ENCODE peak calls at places on chromosomes 13 and 19, in five cellular contexts. M is SK-N-SH, N is GM12878, C is IMR-90, R is K562. P is an unnamed sample.
A peak's percentile ranks its signal among the peaks of the same experiment; 100 is the strongest.

GRCh38 chr19:52296400-52296772 is 583 bp upstream of the ZNF480 start:
- DNase-seq in M (no peak), N (no peak), C (no peak), R (no peak), P (peak; percentile 29)

GRCh38 chr19:31285744-31286143 is 63.5 kb downstream of the TSHZ3 start:
- DNase-seq in M (no peak), N (no peak), C (peak; percentile 64), R (no peak), P (no peak)

GRCh38 chr19:17902701-17903100 is 30.1 kb upstream of the CCDC124 start:
- DNase-seq in M (no peak), N (no peak), C (peak; percentile 50), R (no peak), P (no peak)

GRCh38 chr19:10603084-10603872 is 16.2 kb upstream of the AP1M2 start:
- DNase-seq in M (peak; percentile 53), N (peak; percentile 70), C (no peak), R (peak; percentile 64), P (no peak)

GRCh38 chr19:32401992-32402391 is 3.6 kb upstream of the DPY19L3 start:
- DNase-seq in M (no peak), N (no peak), C (no peak), R (no peak), P (no peak)

GRCh38 chr13:110351636-110352420 is 44.7 kb downstream of the COL4A2 start:
- DNase-seq in M (no peak), N (no peak), C (no peak), R (no peak), P (no peak)

GRCh38 chr19:17718988-17719711 is at the start of gene MAP1S:
- DNase-seq in M (peak; percentile 98), N (no peak), C (peak; percentile 25), R (peak; percentile 88), P (peak; percentile 47)

GRCh38 chr19:12754465-12755196 is 3.0 kb downstream of the BEST2 start:
- DNase-seq in M (peak; percentile 22), N (no peak), C (no peak), R (no peak), P (no peak)

GRCh38 chr13:35548790-35549189 is 72.3 kb upstream of the MAB21L1 start:
- DNase-seq in M (no peak), N (no peak), C (no peak), R (no peak), P (no peak)

GRCh38 chr19:58555920-58556632 is 1.2 kb upstream of the CHMP2A start:
- DNase-seq in M (no peak), N (no peak), C (no peak), R (no peak), P (no peak)

GRCh38 chr19:44258139-44258538 is 1.5 kb upstream of the ZNF233 start:
- DNase-seq in M (no peak), N (no peak), C (no peak), R (no peak), P (no peak)

GRCh38 chr13:32264407-32264806 is 50.8 kb downstream of the ZAR1L start:
- DNase-seq in M (no peak), N (no peak), C (peak; percentile 55), R (no peak), P (no peak)

GRCh38 chr13:103187621-103188020 is 121.4 kb upstream of the SLC10A2 start:
- DNase-seq in M (no peak), N (no peak), C (no peak), R (no peak), P (no peak)

GRCh38 chr19:47415953-47416666 is 3.2 kb downstream of the MEIS3 start:
- DNase-seq in M (no peak), N (no peak), C (no peak), R (no peak), P (no peak)

GRCh38 chr19:10681658-10682057 is 19.6 kb upstream of the QTRT1 start:
- DNase-seq in M (no peak), N (no peak), C (no peak), R (no peak), P (no peak)

GRCh38 chr13:51221674-51222509 is at the start of gene FAM124A:
- DNase-seq in M (peak; percentile 89), N (no peak), C (peak; percentile 4), R (peak; percentile 67), P (peak; percentile 23)

GRCh38 chr13:109747524-109747923 is 38.9 kb downstream of the IRS2 start:
- DNase-seq in M (no peak), N (no peak), C (no peak), R (no peak), P (no peak)

GRCh38 chr13:34025746-34026145 is 207.8 kb downstream of the RFC3 start:
- DNase-seq in M (no peak), N (no peak), C (peak; percentile 8), R (no peak), P (no peak)

GRCh38 chr13:108227651-108228272 is 9.6 kb downstream of the ABHD13 start:
- DNase-seq in M (peak; percentile 22), N (no peak), C (peak; percentile 52), R (no peak), P (peak; percentile 30)

GRCh38 chr13:113655358-113656014 is 2.5 kb downstream of the ATP4B start:
- DNase-seq in M (no peak), N (no peak), C (no peak), R (no peak), P (no peak)

GRCh38 chr13:37602743-37603381 is 4.3 kb upstream of the POSTN start:
- DNase-seq in M (peak; percentile 3), N (no peak), C (peak; percentile 47), R (no peak), P (no peak)

GRCh38 chr19:40576181-40576584 is 490 bp upstream of the SHKBP1 start:
- DNase-seq in M (no peak), N (no peak), C (no peak), R (no peak), P (no peak)

GRCh38 chr19:9801976-9802375 is 16.9 kb downstream of the FBXL12 start:
- DNase-seq in M (peak; percentile 36), N (no peak), C (no peak), R (peak; percentile 38), P (no peak)

DNA sequence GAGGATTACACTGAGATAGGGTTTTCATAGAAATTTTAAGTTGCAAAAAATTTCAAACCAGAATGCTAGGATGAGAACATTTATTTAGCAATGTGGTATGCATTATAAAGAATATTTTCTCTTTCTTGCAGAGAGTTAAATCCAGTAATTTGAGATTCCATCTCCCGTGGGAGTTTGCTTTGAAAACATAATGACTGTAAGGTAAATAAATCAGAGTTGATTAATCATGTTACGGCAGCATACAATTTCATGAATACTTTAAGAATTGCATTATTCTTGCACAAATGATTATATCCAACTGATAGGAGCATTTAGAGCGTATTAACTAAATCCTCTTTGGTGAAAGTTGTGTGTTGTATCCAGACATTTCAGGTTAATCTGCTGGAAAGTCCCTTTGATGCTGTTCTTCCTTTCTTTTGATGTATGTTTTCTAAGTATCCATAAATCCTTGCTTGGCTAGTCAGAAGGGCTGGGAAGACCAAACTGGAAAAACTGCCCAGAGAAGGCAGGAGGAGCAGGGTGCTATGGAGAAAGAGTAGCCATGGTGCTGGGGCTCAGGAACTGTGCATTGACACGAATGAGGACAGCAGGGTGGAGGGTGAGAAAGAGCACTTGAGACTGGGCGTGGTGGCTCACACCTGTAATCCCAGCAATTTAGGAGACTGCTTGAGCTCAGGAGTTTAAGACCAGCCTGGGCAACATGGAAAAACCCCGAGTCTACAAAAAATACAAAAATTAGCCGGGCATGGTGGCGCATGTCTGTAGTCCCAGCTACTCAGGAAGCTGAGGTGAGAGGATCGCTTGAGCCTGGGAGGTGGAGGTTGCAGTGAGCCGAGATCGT is 4.8 kb upstream of the GJA3 start:
- DNase-seq in M (no peak), N (no peak), C (peak; percentile 74), R (no peak), P (no peak)
- TF ChIP-seq RAD21 in M (no peak), N (no peak), C (no peak), R (no peak), P (no peak)

GRCh38 chr19:39411832-39412099 is 703 bp upstream of the PLEKHG2 start:
- DNase-seq in M (peak; percentile 80), N (peak; percentile 89), C (peak; percentile 92), R (peak; percentile 45), P (peak; percentile 97)
- H3K27ac ChIP-seq in M (peak overlapping the region; percentile 74), N (peak overlapping the region; percentile 100), C (peak overlapping the region; percentile 11), R (peak overlapping the region; percentile 98), P (peak overlapping the region; percentile 94)

GRCh38 chr13:30807392-30807791 is 72.0 kb downstream of the ALOX5AP start:
- DNase-seq in M (no peak), N (no peak), C (no peak), R (no peak), P (no peak)

GRCh38 chr13:30808600-30808999 is 73.3 kb downstream of the ALOX5AP start:
- DNase-seq in M (no peak), N (no peak), C (no peak), R (no peak), P (no peak)

GRCh38 chr13:30805603-30806011 is 70.3 kb downstream of the ALOX5AP start:
- DNase-seq in M (peak; percentile 32), N (no peak), C (peak; percentile 59), R (no peak), P (no peak)

GRCh38 chr13:30805132-30805537 is 69.8 kb downstream of the ALOX5AP start:
- DNase-seq in M (no peak), N (no peak), C (no peak), R (no peak), P (no peak)

DNA sequence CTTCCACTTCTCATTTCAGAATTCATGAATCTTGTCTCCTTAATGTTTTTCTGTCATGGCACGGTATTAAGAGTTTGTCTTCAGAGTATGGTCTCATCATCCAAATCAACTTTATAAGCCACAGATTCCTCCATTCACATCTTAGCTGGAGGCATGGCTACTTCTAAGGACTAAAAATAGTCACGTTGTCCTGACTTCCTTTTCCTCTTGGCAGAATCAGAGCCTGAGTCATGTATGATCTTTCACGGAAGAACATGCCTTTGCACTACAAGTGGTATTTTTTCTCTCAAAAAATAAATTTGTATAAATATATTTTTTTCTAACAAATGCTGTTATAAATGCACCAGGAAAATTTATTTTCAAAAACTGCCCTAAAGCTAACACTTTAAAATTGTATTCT is 71.4 kb downstream of the ALOX5AP start:
- DNase-seq in M (no peak), N (no peak), C (peak; percentile 88), R (no peak), P (no peak)
- H3K4me2 ChIP-seq in M (no peak overlapping the region), N (no peak overlapping the region), C (no peak overlapping the region), R (no peak overlapping the region), P (no peak overlapping the region)

DNA sequence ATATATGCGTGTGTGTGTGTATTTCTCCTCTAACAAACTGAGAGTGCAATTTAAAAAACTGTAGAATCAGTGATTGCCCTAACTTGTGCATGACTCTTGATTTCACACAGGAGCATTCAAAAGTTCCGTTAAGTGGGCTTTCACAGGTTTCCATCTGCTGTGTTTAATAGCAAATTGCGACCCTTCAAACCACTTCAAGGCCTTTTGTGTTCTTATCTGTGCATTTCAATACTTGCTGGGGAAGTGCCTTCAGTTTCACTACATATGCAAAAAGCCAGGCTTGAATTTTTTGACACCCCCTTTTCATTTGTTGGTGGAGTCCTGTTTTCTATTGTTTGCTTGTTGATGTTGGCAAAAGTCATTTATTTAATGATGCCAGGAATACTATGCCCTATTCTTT is 158.0 kb downstream of the TM9SF2 start:
- DNase-seq in M (no peak), N (no peak), C (no peak), R (no peak), P (no peak)
- TF ChIP-seq RAD21 in M (no peak), N (no peak), C (no peak), R (no peak), P (no peak)

DNA sequence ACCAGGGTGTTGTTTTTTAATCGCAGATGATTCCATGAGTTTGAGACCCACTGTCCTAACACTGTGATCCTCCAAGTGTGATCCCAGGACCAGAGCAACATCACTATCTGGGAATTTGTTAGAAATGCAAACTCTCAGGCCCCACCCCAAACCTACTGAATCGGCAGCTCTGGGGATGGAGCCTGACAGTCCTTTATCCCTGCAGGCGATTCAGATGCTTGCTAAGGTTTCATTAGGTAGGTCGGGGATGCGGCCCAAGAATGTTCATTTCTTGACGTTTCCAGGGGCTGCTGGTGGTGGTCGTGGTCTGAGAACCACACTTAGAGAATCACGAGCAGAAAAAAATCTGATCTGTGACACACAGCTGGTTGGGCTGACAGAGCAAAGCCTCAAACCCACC is 1.4 kb upstream of the FARP1 start:
- DNase-seq in M (no peak), N (no peak), C (no peak), R (no peak), P (no peak)
- H3K27ac ChIP-seq in M (no peak overlapping the region), N (no peak overlapping the region), C (no peak overlapping the region), R (no peak overlapping the region), P (no peak overlapping the region)

P was measured in A549.